ENCODE peak calls at places on chromosomes 7 and 10, in five cellular contexts. One of them, this sample, is unnamed.

GRCh38 chr10:126880926-126881325 is 24.3 kb upstream of the DOCK1 start:
- DNase-seq in GM12891: no peak
- DNase-seq in dorsolateral prefrontal cortex: no peak
- DNase-seq in stimulated activated CD8-positive, alpha-beta memory T cell treated with anti-CD3 and anti-CD28 coated beads, Interleukin-15, amount 100 ng/mL, for 24 hours: no peak
- DNase-seq in NCI-H2081 treated with DMSO at 0.1 percent for 48 hours: no peak
- DNase-seq in this sample: no peak

GRCh38 chr10:62585211-62585758 is 211.1 kb downstream of the ZNF365 start:
- DNase-seq in GM12891: no peak
- DNase-seq in dorsolateral prefrontal cortex: no peak
- DNase-seq in stimulated activated CD8-positive, alpha-beta memory T cell treated with anti-CD3 and anti-CD28 coated beads, Interleukin-15, amount 100 ng/mL, for 24 hours: no peak
- DNase-seq in NCI-H2081 treated with DMSO at 0.1 percent for 48 hours: no peak
- DNase-seq in this sample: no peak

GRCh38 chr7:22980422-22980821 is 33.5 kb downstream of the HYCC1 start:
- DNase-seq in GM12891: no peak
- DNase-seq in dorsolateral prefrontal cortex: no peak
- DNase-seq in stimulated activated CD8-positive, alpha-beta memory T cell treated with anti-CD3 and anti-CD28 coated beads, Interleukin-15, amount 100 ng/mL, for 24 hours: no peak
- DNase-seq in NCI-H2081 treated with DMSO at 0.1 percent for 48 hours: no peak
- DNase-seq in this sample: no peak

GRCh38 chr10:125633517-125633999 is 49.4 kb downstream of the TEX36 start:
- DNase-seq in GM12891: no peak
- DNase-seq in dorsolateral prefrontal cortex: no peak
- DNase-seq in stimulated activated CD8-positive, alpha-beta memory T cell treated with anti-CD3 and anti-CD28 coated beads, Interleukin-15, amount 100 ng/mL, for 24 hours: no peak
- DNase-seq in NCI-H2081 treated with DMSO at 0.1 percent for 48 hours: no peak
- DNase-seq in this sample: no peak

GRCh38 chr7:92731327-92732063 is 104.9 kb downstream of the CDK6 start:
- DNase-seq in GM12891: no peak
- DNase-seq in dorsolateral prefrontal cortex: no peak
- DNase-seq in stimulated activated CD8-positive, alpha-beta memory T cell treated with anti-CD3 and anti-CD28 coated beads, Interleukin-15, amount 100 ng/mL, for 24 hours: no peak
- DNase-seq in NCI-H2081 treated with DMSO at 0.1 percent for 48 hours: no peak
- DNase-seq in this sample: no peak

GRCh38 chr10:93746844-93747284 is 10.9 kb upstream of the LGI1 start:
- DNase-seq in GM12891: no peak
- DNase-seq in dorsolateral prefrontal cortex: no peak
- DNase-seq in stimulated activated CD8-positive, alpha-beta memory T cell treated with anti-CD3 and anti-CD28 coated beads, Interleukin-15, amount 100 ng/mL, for 24 hours: no peak
- DNase-seq in NCI-H2081 treated with DMSO at 0.1 percent for 48 hours: peak; percentile 32
- DNase-seq in this sample: peak; percentile 58

GRCh38 chr7:63008366-63008765 is 990.3 kb upstream of the ZNF722 start:
- DNase-seq in GM12891: no peak
- DNase-seq in dorsolateral prefrontal cortex: no peak
- DNase-seq in stimulated activated CD8-positive, alpha-beta memory T cell treated with anti-CD3 and anti-CD28 coated beads, Interleukin-15, amount 100 ng/mL, for 24 hours: no peak
- DNase-seq in NCI-H2081 treated with DMSO at 0.1 percent for 48 hours: no peak
- DNase-seq in this sample: no peak

GRCh38 chr10:91076991-91077548 is 143.4 kb upstream of the PCGF5 start:
- DNase-seq in GM12891: no peak
- DNase-seq in dorsolateral prefrontal cortex: no peak
- DNase-seq in stimulated activated CD8-positive, alpha-beta memory T cell treated with anti-CD3 and anti-CD28 coated beads, Interleukin-15, amount 100 ng/mL, for 24 hours: no peak
- DNase-seq in NCI-H2081 treated with DMSO at 0.1 percent for 48 hours: no peak
- DNase-seq in this sample: no peak

GRCh38 chr7:66143876-66144332 is 29.3 kb downstream of the CRCP start:
- DNase-seq in GM12891: no peak
- DNase-seq in dorsolateral prefrontal cortex: no peak
- DNase-seq in stimulated activated CD8-positive, alpha-beta memory T cell treated with anti-CD3 and anti-CD28 coated beads, Interleukin-15, amount 100 ng/mL, for 24 hours: no peak
- DNase-seq in NCI-H2081 treated with DMSO at 0.1 percent for 48 hours: no peak
- DNase-seq in this sample: no peak